ENCODE peak calls at places on chromosomes 11 and 22, in four cellular contexts. V is NB4, Z is ovary, X is HepG2. E is an unnamed sample.

GRCh38 chr22:48993655-48994054 is 834.0 kb downstream of the BRD1 start:
- DNase-seq in V (no peak), Z (no peak), X (peak), E (no peak)

GRCh38 chr11:17386331-17387084 is 2.0 kb downstream of the KCNJ11 start:
- DNase-seq in V (peak), Z (no peak), X (peak), E (peak)

GRCh38 chr11:12826441-12826840 is 152.2 kb downstream of the TEAD1 start:
- DNase-seq in V (no peak), Z (no peak), X (no peak), E (no peak)

GRCh38 chr11:43518407-43519165 is 159.9 kb downstream of the TTC17 start:
- DNase-seq in V (no peak), Z (no peak), X (no peak), E (no peak)

GRCh38 chr11:103395612-103396011 is 286.4 kb downstream of the DYNC2H1 start:
- DNase-seq in V (no peak), Z (no peak), X (peak), E (no peak)

GRCh38 chr11:2271077-2271326 is 614 bp upstream of the ASCL2 start:
- DNase-seq in V (no peak), Z (peak), X (no peak), E (no peak)

GRCh38 chr11:17807034-17807433 is 72.5 kb downstream of the KCNC1 start:
- DNase-seq in V (no peak), Z (no peak), X (peak), E (no peak)

GRCh38 chr11:38593649-38594048 is 1995.6 kb upstream of the RAG2 start:
- DNase-seq in V (no peak), Z (no peak), X (no peak), E (no peak)

GRCh38 chr11:66768088-66768521 is 39.1 kb upstream of the SPTBN2 start:
- DNase-seq in V (peak), Z (no peak), X (peak), E (no peak)

GRCh38 chr11:123707606-123708205 is 33.8 kb downstream of the ZNF202 start:
- DNase-seq in V (peak), Z (peak), X (peak), E (peak)

GRCh38 chr11:27241316-27242122 is 121.5 kb downstream of the CCDC34 start:
- DNase-seq in V (no peak), Z (no peak), X (no peak), E (peak)

GRCh38 chr11:67546852-67547251 is 23.6 kb upstream of the CABP2 start:
- DNase-seq in V (no peak), Z (no peak), X (no peak), E (no peak)

GRCh38 chr11:127524618-127525017 is 524.0 kb upstream of the KIRREL3 start:
- DNase-seq in V (no peak), Z (no peak), X (no peak), E (no peak)

GRCh38 chr11:74321487-74322188 is 10.2 kb upstream of the P4HA3 start:
- DNase-seq in V (peak), Z (no peak), X (peak), E (peak)

GRCh38 chr11:34988294-34989255 is 72.2 kb downstream of the PDHX start:
- DNase-seq in V (peak), Z (no peak), X (no peak), E (no peak)

GRCh38 chr22:47195156-47195675 is 432.8 kb downstream of the TBC1D22A start:
- DNase-seq in V (no peak), Z (no peak), X (no peak), E (no peak)

GRCh38 chr11:67416416-67417335 is 1.2 kb downstream of the CARNS1 start:
- DNase-seq in V (peak), Z (no peak), X (peak), E (peak)

GRCh38 chr11:94543695-94544581 is at the start of gene FUT4:
- DNase-seq in V (peak), Z (peak), X (peak), E (peak)

GRCh38 chr11:119584193-119585037 is 144.6 kb downstream of the NECTIN1 start:
- DNase-seq in V (peak), Z (no peak), X (no peak), E (peak)

GRCh38 chr11:68584097-68584496 is 100.2 kb upstream of the GAL start:
- DNase-seq in V (peak), Z (peak), X (peak), E (peak)

GRCh38 chr11:44729718-44730117 is 3.0 kb downstream of the TSPAN18 start:
- DNase-seq in V (peak), Z (no peak), X (no peak), E (no peak)

GRCh38 chr11:79461144-79461543 is 20.3 kb upstream of the TENM4 start:
- DNase-seq in V (peak), Z (peak), X (peak), E (no peak)

GRCh38 chr11:106679633-106680032 is 338.6 kb downstream of the GUCY1A2 start:
- DNase-seq in V (no peak), Z (no peak), X (no peak), E (no peak)

DNA sequence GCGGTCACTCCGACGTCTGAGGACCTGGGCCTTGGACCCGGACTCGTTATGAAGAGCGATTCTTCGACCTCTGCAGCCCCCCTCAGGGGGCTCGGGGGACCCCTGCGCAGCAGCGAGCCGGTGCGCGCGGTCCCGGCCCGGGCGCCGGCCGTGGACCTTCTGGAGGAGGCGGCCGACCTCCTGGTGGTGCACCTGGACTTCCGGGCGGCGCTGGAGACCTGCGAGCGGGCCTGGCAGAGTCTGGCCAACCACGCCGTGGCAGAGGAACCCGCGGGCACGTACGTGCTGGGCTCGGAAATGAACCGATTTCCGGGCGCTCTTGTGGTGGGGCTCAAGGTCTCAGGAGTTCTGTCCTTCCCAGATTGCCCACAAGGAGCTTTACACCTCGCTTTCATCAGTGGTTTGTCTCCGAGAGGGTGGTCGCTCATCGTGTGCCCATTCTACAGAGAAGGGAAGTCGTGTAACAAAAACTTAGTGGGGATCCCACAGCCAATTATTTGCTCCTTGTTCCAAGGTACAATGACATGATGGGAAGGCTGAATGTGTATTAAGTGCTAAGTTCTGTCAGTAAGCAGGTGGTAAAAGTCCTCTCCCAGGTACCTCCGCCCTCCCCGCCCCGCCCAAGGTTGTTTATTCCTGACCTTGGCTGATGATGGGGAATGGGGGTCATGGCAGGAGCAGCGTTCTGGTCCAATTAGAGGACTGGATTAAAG is 695 bp downstream of the PEX26 start:
- DNase-seq in V (peak), Z (peak), X (peak), E (peak)
- TF ChIP-seq POLR2A in V (peak), Z (no peak), X (no peak), E (no peak)

GRCh38 chr11:23320131-23320530 is 459.9 kb upstream of the CCDC179 start:
- DNase-seq in V (no peak), Z (no peak), X (no peak), E (no peak)
- TF ChIP-seq POLR2A in V (no peak), Z (no peak), X (no peak), E (no peak)

GRCh38 chr11:47565340-47566165 is at the start of gene PTPMT1:
- DNase-seq in V (peak), Z (peak), X (peak), E (peak)
- TF ChIP-seq POLR2A in V (peak), Z (peak), X (peak), E (peak)

GRCh38 chr22:38034884-38035529 is 22.2 kb upstream of the PICK1 start:
- DNase-seq in V (no peak), Z (no peak), X (no peak), E (no peak)
- TF ChIP-seq POLR2A in V (no peak), Z (no peak), X (no peak), E (no peak)

GRCh38 chr22:20469110-20469855 is 26.3 kb downstream of the KLHL22 start:
- DNase-seq in V (no peak), Z (no peak), X (no peak), E (no peak)

GRCh38 chr22:20471126-20471833 is 24.3 kb downstream of the KLHL22 start:
- DNase-seq in V (no peak), Z (no peak), X (no peak), E (no peak)

GRCh38 chr22:20472629-20473442 is 22.8 kb downstream of the KLHL22 start:
- DNase-seq in V (no peak), Z (no peak), X (no peak), E (no peak)

GRCh38 chr22:20479612-20480196 is 15.9 kb downstream of the KLHL22 start:
- DNase-seq in V (no peak), Z (no peak), X (no peak), E (no peak)

DNA sequence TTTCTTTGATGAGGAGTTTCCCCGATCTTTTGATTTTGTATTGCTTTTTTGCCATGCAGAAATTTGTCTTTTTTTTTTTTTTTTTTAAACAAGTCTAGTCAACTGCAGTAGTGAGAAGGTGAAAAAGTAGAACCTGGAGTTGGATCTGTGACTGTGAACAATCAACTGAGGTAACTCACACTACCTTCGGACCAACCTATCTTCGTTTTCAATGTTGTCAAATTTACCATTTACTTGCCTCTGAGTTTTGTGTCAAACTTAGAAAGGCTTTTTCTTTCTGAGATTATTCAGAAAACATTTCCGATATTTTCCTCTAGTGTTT is 20.5 kb downstream of the KLHL22 start:
- DNase-seq in V (no peak), Z (no peak), X (no peak), E (no peak)
- TF ChIP-seq POLR2A in V (no peak), Z (no peak), X (no peak), E (no peak)

DNA sequence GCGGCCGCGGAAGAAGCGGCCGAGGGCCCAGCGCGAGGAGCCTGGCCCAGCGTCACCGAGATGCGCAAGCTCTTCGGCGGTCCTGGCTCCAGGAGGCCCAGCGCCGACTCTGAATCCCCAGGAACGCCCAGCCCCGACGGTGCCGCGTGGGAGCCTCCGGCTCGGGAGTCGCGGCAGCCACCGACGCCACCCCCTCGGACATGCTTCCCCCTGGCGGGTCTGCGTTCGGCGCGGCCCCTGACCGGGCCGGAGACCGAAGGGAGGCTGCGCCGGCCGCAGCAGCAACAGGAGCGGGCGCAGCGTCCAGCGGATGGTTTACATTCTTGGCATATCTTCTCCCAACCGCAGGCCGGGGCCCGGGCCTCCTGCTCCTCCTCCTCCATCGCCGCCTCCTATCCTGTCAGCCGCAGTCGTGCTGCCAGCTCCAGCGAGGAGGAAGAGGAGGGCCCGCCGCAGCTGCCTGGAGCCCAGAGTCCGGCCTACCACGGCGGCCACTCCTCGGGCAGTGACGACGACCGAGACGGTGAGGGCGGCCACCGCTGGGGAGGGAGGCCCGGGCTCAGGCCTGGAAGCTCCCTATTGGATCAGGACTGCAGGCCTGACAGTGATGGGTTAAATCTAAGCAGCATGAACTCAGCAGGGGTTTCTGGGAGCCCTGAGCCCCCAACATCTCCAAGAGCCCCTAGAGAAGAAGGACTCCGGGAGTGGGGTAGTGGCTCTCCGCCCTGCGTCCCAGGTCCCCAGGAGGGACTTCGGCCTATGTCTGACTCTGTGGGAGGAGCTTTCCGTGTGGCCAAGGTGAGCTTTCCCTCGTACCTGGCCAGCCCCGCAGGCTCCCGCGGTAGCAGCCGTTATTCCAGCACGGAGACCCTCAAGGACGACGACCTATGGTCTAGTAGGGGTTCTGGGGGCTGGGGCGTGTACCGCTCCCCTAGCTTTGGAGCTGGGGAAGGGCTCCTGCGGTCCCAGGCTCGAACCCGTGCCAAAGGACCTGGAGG is 1.2 kb downstream of the ARHGEF17 start:
- DNase-seq in V (peak), Z (peak), X (peak), E (no peak)
- TF ChIP-seq POLR2A in V (no peak), Z (peak), X (no peak), E (no peak)

E was measured in erythroblast.